ENCODE peak calls at places on chromosomes 7 and 10, in six cellular contexts. K is CD8-positive, alpha-beta T cell; R is mesenchymal stem cell; D is BE2C; I is left ventricle myocardium inferior; E is PC-9. F is an unnamed sample.

GRCh38 chr7:139426258-139427028 is 57.0 kb downstream of the KLRG2 start:
- DNase-seq in K (no peak), R (no peak), D (no peak), I (peak; percentile 24), E (no peak), F (no peak)

GRCh38 chr7:111006691-111007090 is 84.2 kb upstream of the LRRN3 start:
- DNase-seq in K (no peak), R (no peak), D (no peak), I (no peak), E (no peak), F (no peak)

GRCh38 chr10:120486671-120487205 is 29.7 kb downstream of the PLPP4 start:
- DNase-seq in K (no peak), R (no peak), D (no peak), I (no peak), E (no peak), F (no peak)

GRCh38 chr7:18573410-18574234 is 78.1 kb downstream of the HDAC9 start:
- DNase-seq in K (no peak), R (no peak), D (no peak), I (peak; percentile 16), E (no peak), F (no peak)

GRCh38 chr10:115861864-115862263 is 411.1 kb downstream of the GFRA1 start:
- DNase-seq in K (no peak), R (peak; percentile 35), D (no peak), I (no peak), E (no peak), F (no peak)

GRCh38 chr10:125093199-125093841 is 67.0 kb downstream of the CTBP2 start:
- DNase-seq in K (no peak), R (peak; percentile 84), D (peak; percentile 47), I (peak; percentile 68), E (no peak), F (no peak)

GRCh38 chr7:133871757-133872156 is 255.4 kb upstream of the LRGUK start:
- DNase-seq in K (no peak), R (no peak), D (no peak), I (no peak), E (no peak), F (no peak)

GRCh38 chr10:36493511-36493880 is 631.9 kb upstream of the ANKRD30A start:
- DNase-seq in K (no peak), R (peak; percentile 56), D (no peak), I (no peak), E (no peak), F (peak; percentile 17)

GRCh38 chr10:85008493-85009181 is 680.2 kb downstream of the CCSER2 start:
- DNase-seq in K (no peak), R (no peak), D (no peak), I (no peak), E (no peak), F (no peak)

GRCh38 chr7:116161733-116162132 is 48.6 kb upstream of the TES start:
- DNase-seq in K (no peak), R (no peak), D (no peak), I (no peak), E (no peak), F (no peak)

GRCh38 chr10:124959564-124959963 is 17.6 kb downstream of the ZRANB1 start:
- DNase-seq in K (no peak), R (no peak), D (no peak), I (no peak), E (no peak), F (no peak)

GRCh38 chr10:19772958-19773357 is 43.3 kb upstream of the PLXDC2 start:
- DNase-seq in K (no peak), R (no peak), D (no peak), I (no peak), E (no peak), F (no peak)

GRCh38 chr10:126247454-126247975 is 140.8 kb downstream of the ADAM12 start:
- DNase-seq in K (no peak), R (peak; percentile 99), D (no peak), I (peak; percentile 63), E (peak; percentile 64), F (no peak)

GRCh38 chr7:26667514-26668133 is 196.8 kb downstream of the SKAP2 start:
- DNase-seq in K (peak; percentile 28), R (peak; percentile 91), D (peak; percentile 74), I (no peak), E (peak; percentile 84), F (peak; percentile 93)

GRCh38 chr10:74825033-74825370 is 1.4 kb upstream of the KAT6B start:
- DNase-seq in K (no peak), R (peak; percentile 26), D (peak; percentile 44), I (no peak), E (no peak), F (no peak)

GRCh38 chr10:107409517-107409916 is 245.0 kb upstream of the SORCS1 start:
- DNase-seq in K (no peak), R (peak; percentile 37), D (peak; percentile 19), I (no peak), E (no peak), F (no peak)

GRCh38 chr10:36126076-36126475 is 484.0 kb upstream of the FZD8 start:
- DNase-seq in K (no peak), R (no peak), D (no peak), I (no peak), E (no peak), F (no peak)

GRCh38 chr7:8162181-8162580 is 99.8 kb downstream of the ICA1 start:
- DNase-seq in K (no peak), R (no peak), D (no peak), I (no peak), E (no peak), F (no peak)

GRCh38 chr10:944034-944831 is 12.7 kb upstream of the LARP4B start:
- DNase-seq in K (no peak), R (peak; percentile 21), D (no peak), I (peak; percentile 59), E (peak; percentile 42), F (no peak)

GRCh38 chr7:140667476-140667875 is 5.3 kb upstream of the ADCK2 start:
- DNase-seq in K (no peak), R (no peak), D (no peak), I (no peak), E (no peak), F (no peak)

GRCh38 chr10:42951486-42952251 is 125.2 kb upstream of the RET start:
- DNase-seq in K (no peak), R (no peak), D (no peak), I (peak; percentile 58), E (peak; percentile 35), F (no peak)

GRCh38 chr10:101337836-101338235 is 16.1 kb upstream of the BTRC start:
- DNase-seq in K (no peak), R (no peak), D (no peak), I (no peak), E (no peak), F (no peak)

GRCh38 chr10:20115929-20116328 is 299.7 kb downstream of the PLXDC2 start:
- DNase-seq in K (no peak), R (no peak), D (no peak), I (no peak), E (no peak), F (no peak)

GRCh38 chr10:5944389-5945202 is 32.7 kb downstream of the IL15RA start:
- DNase-seq in K (no peak), R (peak; percentile 98), D (no peak), I (peak; percentile 63), E (peak; percentile 63), F (no peak)

GRCh38 chr10:126929391-126929790 is 24.2 kb downstream of the DOCK1 start:
- DNase-seq in K (no peak), R (no peak), D (no peak), I (no peak), E (no peak), F (no peak)

GRCh38 chr10:44983066-44983894 is 4.7 kb upstream of the DEPP1 start:
- DNase-seq in K (no peak), R (no peak), D (no peak), I (no peak), E (no peak), F (no peak)
- H3K4me1 ChIP-seq in K (no peaks in the 10 kb centered on the region), R (peaks cover 47% of the 10 kb centered on the region), D (peaks cover 11% of the 10 kb centered on the region), I (peaks cover 91% of the 10 kb centered on the region), E (peaks cover 48% of the 10 kb centered on the region), F (no peaks in the 10 kb centered on the region)

DNA sequence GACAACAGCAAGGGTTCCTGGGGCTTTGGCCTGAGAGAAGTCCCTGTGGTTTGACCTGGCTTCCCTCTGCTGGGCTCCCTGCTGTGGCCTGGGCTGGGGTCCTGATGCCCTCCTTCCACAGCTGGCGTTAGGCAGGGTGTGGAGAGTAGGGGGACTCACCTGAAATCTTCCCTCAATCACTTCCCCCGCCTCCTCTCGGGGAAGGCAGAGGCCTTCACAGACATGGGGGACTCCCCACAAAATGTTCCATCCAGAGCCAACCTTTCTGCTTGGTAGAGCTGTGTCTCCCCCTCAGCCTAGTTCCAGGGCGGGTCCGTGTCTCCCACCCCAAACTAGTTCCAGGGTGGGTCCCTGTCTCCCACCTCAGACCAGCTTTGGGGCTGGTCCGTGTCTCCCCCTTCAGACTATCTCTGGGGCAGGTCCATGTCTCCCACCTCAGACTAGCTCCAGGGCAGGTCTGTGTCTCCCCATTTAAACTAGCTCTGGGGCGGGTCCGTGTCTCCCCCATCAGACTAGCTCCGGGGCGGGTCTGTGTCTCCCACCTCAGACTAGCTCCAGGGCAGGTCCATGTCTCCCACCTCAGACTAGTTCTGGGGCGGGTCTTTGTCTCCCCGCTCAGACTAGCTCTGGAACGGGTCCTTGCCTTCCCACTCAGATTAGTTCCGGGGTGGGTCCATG is 2.2 kb downstream of the PVRIG start:
- DNase-seq in K (no peak), R (no peak), D (no peak), I (no peak), E (no peak), F (no peak)
- H3K4me1 ChIP-seq in K (peaks cover 48% of the 10 kb centered on the region), R (no peaks in the 10 kb centered on the region), D (no peaks in the 10 kb centered on the region), I (no peaks in the 10 kb centered on the region), E (no peaks in the 10 kb centered on the region), F (peaks cover 33% of the 10 kb centered on the region)

GRCh38 chr7:55552320-55553086 is 19.8 kb downstream of the VOPP1 start:
- DNase-seq in K (no peak), R (peak; percentile 85), D (peak; percentile 36), I (no peak), E (peak; percentile 90), F (no peak)

GRCh38 chr7:55555160-55555559 is 17.1 kb downstream of the VOPP1 start:
- DNase-seq in K (no peak), R (no peak), D (no peak), I (no peak), E (no peak), F (no peak)

GRCh38 chr7:55550838-55551537 is 21.3 kb downstream of the VOPP1 start:
- DNase-seq in K (no peak), R (no peak), D (no peak), I (no peak), E (no peak), F (no peak)

GRCh38 chr7:55554055-55554454 is 18.2 kb downstream of the VOPP1 start:
- DNase-seq in K (no peak), R (no peak), D (no peak), I (no peak), E (no peak), F (no peak)

DNA sequence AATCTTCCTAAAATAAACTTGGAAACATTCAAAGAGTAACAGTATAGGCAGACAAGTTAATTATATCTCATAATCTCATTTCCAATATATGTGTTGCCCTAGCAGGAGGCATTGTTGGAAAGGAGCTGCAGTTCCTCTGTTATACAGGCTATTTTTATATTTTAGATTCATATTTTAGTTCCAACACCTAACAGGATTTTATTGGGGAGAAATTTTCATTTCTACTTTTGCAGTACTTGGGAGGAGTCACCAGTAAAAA is 19.3 kb downstream of the VOPP1 start:
- DNase-seq in K (no peak), R (no peak), D (no peak), I (no peak), E (no peak), F (no peak)
- H3K4me1 ChIP-seq in K (peaks cover 27% of the 10 kb centered on the region), R (peaks cover 41% of the 10 kb centered on the region), D (peaks cover 25% of the 10 kb centered on the region), I (peaks cover 56% of the 10 kb centered on the region), E (peaks cover 100% of the 10 kb centered on the region), F (peaks cover 14% of the 10 kb centered on the region)

DNA sequence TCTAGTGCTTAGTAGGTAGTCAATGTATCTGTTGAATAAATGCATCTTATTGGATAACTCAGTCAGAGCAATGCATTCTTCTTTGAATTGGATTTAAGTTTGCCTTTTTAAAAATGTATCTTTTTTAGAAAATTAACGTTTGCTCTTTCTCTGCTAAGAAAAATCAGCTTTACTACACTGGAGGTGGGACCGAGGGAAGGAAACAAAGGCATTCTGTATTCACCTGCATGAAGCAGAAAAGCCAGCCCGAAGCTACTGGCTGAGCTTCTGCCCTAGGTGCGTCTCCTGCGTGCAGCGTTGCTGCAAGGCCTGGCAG is 22.2 kb upstream of the ITGB1 start:
- DNase-seq in K (no peak), R (no peak), D (no peak), I (no peak), E (no peak), F (no peak)
- H3K4me1 ChIP-seq in K (peaks cover 25% of the 10 kb centered on the region), R (peaks cover 14% of the 10 kb centered on the region), D (peaks cover 19% of the 10 kb centered on the region), I (peaks cover 33% of the 10 kb centered on the region), E (peaks cover 52% of the 10 kb centered on the region), F (peaks cover 79% of the 10 kb centered on the region)